ENCODE peak calls at places on chromosomes 16 and 17, in four cellular contexts. C is A549, X is K562, N is HepG2. W is an unnamed sample.

GRCh38 chr17:45314761-45315549 is 1.9 kb downstream of the MAP3K14 start:
- DNase-seq in C (peak; percentile 46), N (no peak), X (no peak), W (no peak)

GRCh38 chr17:3802461-3803307 is 1.7 kb upstream of the ITGAE start:
- DNase-seq in X (no peak), C (no peak), N (peak; percentile 100), W (no peak)

GRCh38 chr17:77883213-77883650 is 75.3 kb upstream of the TNRC6C start:
- DNase-seq in N (no peak), C (no peak), X (no peak), W (no peak)

GRCh38 chr17:67639555-67639954 is 78.2 kb upstream of the NOL11 start:
- DNase-seq in X (no peak), C (no peak), N (peak; percentile 68), W (no peak)

GRCh38 chr17:5361426-5361825 is 58.0 kb downstream of the NUP88 start:
- DNase-seq in N (no peak), C (no peak), X (no peak), W (no peak)

GRCh38 chr17:53996896-53997295 is 174.2 kb downstream of the KIF2B start:
- DNase-seq in N (no peak), C (no peak), X (no peak), W (no peak)

GRCh38 chr16:23229714-23230113 is 47.2 kb downstream of the SCNN1G start:
- DNase-seq in N (no peak), C (no peak), X (no peak), W (no peak)

GRCh38 chr17:39591958-39592954 is 15.5 kb downstream of the NEUROD2 start:
- DNase-seq in X (peak; percentile 59), N (peak; percentile 68), C (no peak), W (peak; percentile 84)

GRCh38 chr17:35023538-35023937 is 40.0 kb downstream of the RFFL start:
- DNase-seq in C (no peak), N (no peak), X (no peak), W (no peak)

DNA sequence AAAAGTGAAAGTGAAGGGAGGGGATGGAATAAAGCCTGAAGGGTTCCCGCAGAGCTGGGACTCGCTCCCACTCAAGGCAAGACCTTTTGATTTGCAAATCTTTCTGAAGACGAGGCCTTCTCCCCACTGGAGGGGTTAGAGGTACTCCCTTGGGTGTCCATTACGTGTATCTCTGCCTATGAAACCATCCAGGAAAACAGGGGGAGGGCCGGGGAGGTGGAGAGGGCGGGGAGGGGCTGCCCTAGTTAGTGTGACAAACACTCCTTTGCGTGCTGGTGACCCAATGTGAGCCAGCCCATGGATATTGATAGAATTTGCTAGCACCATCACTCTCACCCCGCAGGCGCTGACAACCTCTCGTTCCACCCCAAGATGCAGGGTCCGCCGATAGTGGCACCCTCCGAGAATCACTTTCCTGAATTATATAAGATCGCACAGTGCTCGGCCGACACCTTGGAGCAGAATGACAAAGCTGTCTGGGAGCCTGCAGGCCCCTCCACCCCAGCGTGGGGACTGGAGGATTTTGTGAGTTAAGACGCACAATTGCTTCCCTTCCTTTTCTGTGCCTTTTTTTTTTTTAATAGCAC is 155.1 kb downstream of the C16orf78 start:
- DNase-seq in N (no peak), X (no peak), C (no peak), W (no peak)
- TF ChIP-seq USF2 in N (no peak), X (no peak), C (no peak), W (no peak)

GRCh38 chr16:11679250-11679649 is 11.0 kb downstream of the SNN start:
- DNase-seq in X (no peak), C (no peak), N (no peak), W (no peak)
- TF ChIP-seq NR3C1 in X (no peak), C (no peak), N (no peak), W (no peak)

GRCh38 chr16:84504420-84505248 is at the start of gene MEAK7:
- DNase-seq in N (peak; percentile 98), C (peak; percentile 98), X (peak; percentile 100), W (peak; percentile 99)
- TF ChIP-seq USF2 in N (no peak), C (no peak), X (no peak), W (no peak)

DNA sequence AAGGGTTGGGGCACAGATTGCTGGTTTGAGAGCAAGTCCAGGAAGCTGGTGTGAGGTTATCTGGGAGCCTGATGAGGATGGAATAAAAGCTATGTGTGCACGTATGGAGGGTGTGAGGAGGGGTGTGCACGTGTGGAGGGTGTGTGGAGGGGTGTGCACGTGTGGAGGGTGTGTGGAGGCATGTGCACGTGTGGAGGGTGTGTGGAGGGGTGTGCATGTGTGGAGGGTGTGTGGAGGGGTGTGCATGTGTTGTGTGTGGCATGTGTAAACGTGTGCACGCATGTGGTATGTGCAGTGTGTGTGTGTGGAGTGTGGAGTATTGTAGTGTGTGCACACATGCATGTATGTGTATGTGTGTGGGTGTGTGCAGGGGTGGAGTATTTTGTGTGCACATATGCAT is 19.2 kb downstream of the RBFOX3 start:
- DNase-seq in N (no peak), C (no peak), X (no peak), W (no peak)
- TF ChIP-seq NR3C1 in N (no peak), C (no peak), X (no peak), W (no peak)

DNA sequence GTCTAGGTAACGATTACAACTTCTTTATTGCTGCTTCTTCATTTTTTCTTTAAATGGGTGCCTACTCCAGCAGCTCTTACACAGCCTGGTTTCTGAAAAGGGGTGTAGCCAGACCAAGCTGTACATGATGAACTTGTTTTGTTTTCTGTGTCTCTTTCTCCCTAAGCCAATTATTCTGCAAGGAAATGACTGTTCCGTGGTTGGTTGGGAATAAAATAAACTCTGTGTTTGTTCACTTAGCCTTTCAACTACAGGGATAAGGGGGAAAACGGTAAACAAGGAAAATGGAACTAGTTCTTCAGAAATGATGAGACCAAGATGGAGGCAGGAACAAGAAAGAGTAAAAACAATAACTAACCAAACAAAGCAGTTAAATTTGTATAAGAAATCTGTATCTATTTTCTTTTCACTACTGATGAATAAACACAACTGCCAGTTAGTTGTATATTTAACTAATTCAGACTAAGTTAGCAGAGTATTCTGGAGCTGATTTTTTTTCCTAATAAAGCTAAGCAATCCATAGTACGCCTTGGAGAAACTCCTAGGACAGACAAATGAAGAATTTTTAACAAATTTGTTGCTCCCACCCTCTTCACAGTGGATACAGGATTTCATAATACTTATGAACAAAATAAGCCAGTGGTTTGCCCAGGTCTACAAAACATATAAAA is at the start of gene ABCA6:
- DNase-seq in C (no peak), X (no peak), N (no peak), W (no peak)
- TF ChIP-seq USF2 in C (no peak), X (no peak), N (no peak), W (no peak)

GRCh38 chr17:73546770-73547345 is 97.4 kb downstream of the SDK2 start:
- DNase-seq in C (peak; percentile 38), N (peak; percentile 13), X (peak; percentile 64), W (peak; percentile 71)
- TF ChIP-seq NR3C1 in C (no peak), N (no peak), X (no peak), W (no peak)

W was measured in WTC11.